ENCODE peak calls at places on chromosomes 16 and 17, in five cellular contexts. U is BE2C; I is cardiac muscle cell; K is CD8-positive, alpha-beta T cell; G is gastrocnemius medialis. C is an unnamed sample.

GRCh38 chr17:59093702-59094231 is 12.9 kb downstream of the TRIM37 start:
- DNase-seq in K (no peak), I (peak), U (peak), G (peak), C (no peak)

GRCh38 chr17:65290041-65290440 is 152.9 kb downstream of the RGS9 start:
- DNase-seq in I (no peak), G (no peak), U (no peak), K (no peak), C (no peak)

GRCh38 chr17:28086519-28086918 is 44.0 kb downstream of the NLK start:
- DNase-seq in K (no peak), U (no peak), G (no peak), I (no peak), C (no peak)

GRCh38 chr17:20066253-20066652 is 57.1 kb downstream of the SPECC1 start:
- DNase-seq in U (no peak), G (peak), I (peak), K (no peak), C (no peak)

GRCh38 chr16:75074920-75075687 is 41.5 kb downstream of the LDHD start:
- DNase-seq in I (peak), G (no peak), U (no peak), K (peak), C (no peak)

GRCh38 chr17:76542984-76543383 is 3.1 kb downstream of the PRCD start:
- DNase-seq in U (peak), K (no peak), G (no peak), I (no peak), C (no peak)

GRCh38 chr16:50948268-50948667 is 202.8 kb downstream of the SALL1 start:
- DNase-seq in G (no peak), K (no peak), U (no peak), I (no peak), C (no peak)

GRCh38 chr16:67249178-67249759 is 490 bp downstream of the SLC9A5 start:
- DNase-seq in G (no peak), U (no peak), K (no peak), I (no peak), C (no peak)

GRCh38 chr16:88442811-88443576 is 10.1 kb upstream of the ZFPM1 start:
- DNase-seq in K (peak), G (peak), I (peak), U (peak), C (peak)

DNA sequence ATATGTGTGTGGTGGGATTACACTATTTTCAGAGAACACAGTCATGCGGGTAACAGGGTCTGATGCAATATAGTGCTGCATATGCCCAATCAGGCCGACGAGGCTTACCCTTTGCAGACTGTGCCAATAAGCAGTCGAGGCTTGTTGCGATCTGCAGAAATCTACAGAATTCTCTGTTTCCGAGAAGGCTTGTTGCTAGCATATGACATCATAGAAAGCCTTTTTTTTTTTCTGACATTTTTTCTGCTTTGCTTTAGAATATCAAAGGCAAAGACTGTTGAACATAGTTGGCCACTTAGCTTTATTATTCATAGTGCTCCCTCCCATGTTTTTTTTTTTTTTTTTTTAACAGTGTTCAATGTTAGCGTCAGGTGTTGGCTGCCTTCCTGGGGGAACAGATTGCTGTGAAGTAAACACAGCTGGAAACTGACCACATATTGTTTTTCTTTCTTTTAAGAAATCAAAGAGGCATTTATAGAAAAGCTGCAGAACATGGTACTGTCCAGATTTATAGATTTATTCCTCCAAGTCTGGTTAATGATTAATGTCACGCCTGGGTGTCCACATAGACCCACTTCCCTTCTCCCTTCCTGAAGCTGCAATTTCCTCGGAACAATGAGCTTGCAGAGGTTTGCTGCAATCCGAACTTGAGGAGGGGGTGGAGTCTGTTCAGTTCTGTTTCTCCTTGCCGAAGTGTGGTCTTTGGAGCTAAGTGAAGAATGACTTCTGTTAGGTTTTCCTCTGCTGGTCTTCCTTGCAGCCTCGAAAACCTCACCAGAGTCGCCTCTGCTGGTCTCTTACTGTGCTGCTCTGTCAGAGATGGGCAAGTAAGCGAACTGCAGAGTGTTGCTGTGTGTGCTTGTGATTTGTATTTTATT is 87.3 kb downstream of the MAP2K6 start:
- DNase-seq in I (peak), K (no peak), G (peak), U (no peak), C (no peak)
- TF ChIP-seq CTCF in I (no peak), K (no peak), G (no peak), U (no peak), C (no peak)

GRCh38 chr17:78787444-78787843 is 5.4 kb upstream of the CYTH1 start:
- DNase-seq in U (no peak), I (no peak), G (peak), K (no peak), C (no peak)
- TF ChIP-seq CTCF in U (no peak), I (no peak), G (no peak), K (no peak), C (no peak)

DNA sequence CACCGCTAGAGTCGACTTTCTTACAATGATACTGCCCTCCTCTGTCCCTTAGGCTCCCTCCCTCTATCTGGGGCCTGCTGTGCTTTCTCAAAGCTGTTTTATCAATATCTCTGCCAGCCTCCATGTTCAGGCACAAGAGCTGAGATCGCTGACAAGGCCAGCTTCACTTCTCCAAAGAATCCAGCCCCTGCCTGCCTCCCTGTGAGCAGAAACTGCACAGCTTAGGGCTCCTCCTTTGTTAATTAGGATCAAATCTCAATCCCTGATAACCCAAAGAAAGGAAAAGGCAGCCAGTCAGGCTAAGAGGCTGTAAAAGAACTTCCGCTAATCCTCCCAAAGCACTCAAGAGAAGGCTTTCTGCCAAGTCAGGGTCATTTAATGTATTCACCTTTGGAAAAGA is 616.0 kb upstream of the CDH11 start:
- DNase-seq in I (peak), U (peak), K (no peak), G (no peak), C (no peak)
- TF ChIP-seq CTCF in I (peak), U (no peak), K (no peak), G (no peak), C (no peak)

GRCh38 chr17:81397314-81398169 is 2.3 kb downstream of the BAHCC1 start:
- DNase-seq in U (peak), K (no peak), I (peak), G (no peak), C (peak)
- TF ChIP-seq CTCF in U (peak), K (no peak), I (peak), G (no peak), C (peak)

GRCh38 chr16:82580293-82580900 is 46.4 kb upstream of the CDH13 start:
- DNase-seq in U (no peak), I (peak), K (no peak), G (peak), C (no peak)
- TF ChIP-seq CTCF in U (no peak), I (peak), K (no peak), G (peak), C (peak)

GRCh38 chr17:5794881-5795486 is 210.7 kb upstream of the NLRP1 start:
- DNase-seq in I (no peak), G (no peak), U (no peak), K (no peak), C (no peak)

GRCh38 chr17:5800131-5800530 is 215.8 kb upstream of the NLRP1 start:
- DNase-seq in U (no peak), K (no peak), G (no peak), I (no peak), C (no peak)

GRCh38 chr17:5800646-5801045 is 216.3 kb upstream of the NLRP1 start:
- DNase-seq in U (no peak), K (no peak), G (no peak), I (no peak), C (no peak)

GRCh38 chr17:5798104-5798503 is 213.8 kb upstream of the NLRP1 start:
- DNase-seq in U (no peak), G (no peak), K (no peak), I (no peak), C (no peak)

DNA sequence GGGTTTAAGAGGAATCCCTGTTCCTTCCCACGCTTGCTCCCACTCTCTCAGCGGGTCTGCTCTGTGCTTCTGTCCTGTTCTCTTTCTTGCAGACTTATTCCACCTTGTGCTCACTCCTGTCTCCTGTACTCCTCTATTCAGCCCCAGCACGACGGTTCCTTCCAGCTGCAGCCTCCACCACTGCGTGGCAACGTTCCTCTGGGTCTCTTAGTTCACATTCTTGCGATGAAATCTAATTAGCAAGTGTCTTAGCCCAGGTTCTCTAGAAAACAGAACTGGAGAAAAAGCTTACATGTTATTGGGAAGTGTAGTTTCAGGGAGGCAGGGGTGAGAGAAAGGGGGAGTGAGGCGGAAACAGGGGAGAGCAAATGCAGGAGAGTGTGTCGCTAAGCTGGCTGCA is 213.1 kb upstream of the NLRP1 start:
- DNase-seq in U (no peak), K (no peak), I (no peak), G (no peak), C (no peak)
- TF ChIP-seq CTCF in U (no peak), K (no peak), I (no peak), G (no peak), C (no peak)

DNA sequence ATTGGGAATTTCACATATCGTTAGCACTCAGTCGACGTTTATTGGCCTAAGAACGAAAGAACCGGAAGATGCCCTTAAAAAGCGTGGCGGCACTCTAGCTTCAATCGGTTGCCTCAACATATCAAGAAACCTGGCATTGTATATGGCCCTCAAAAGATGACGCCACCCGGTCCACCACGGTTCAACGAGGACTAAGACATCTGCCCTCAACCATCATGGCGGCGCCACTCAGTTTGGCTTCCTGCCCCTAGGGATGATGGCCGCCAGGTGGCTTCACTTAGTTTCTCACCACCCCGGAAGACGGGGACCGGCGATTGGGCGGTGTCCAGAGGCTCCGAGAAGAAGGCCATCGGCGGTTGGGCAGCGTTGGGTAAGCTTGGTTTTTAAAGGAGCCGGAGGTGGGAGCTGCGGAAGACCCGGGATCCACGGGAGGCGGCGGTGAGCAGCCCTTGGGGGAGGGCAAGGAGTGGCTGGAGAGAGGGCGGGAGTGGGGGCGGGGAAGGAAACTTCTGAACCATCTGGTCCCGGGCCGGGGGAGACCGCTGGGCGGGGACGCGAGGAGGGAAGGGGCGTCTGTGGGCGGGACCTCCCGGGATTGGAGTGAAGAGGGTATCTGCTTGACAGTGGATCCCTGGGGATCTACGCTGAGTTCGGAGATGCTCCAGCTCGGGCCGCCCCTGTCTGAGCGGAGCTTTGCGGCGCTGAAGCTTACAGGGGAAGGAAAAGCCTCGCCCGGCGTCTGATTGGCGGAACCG is at the start of gene PRR14:
- DNase-seq in I (peak), U (peak), K (peak), G (peak), C (peak)
- TF ChIP-seq CTCF in I (no peak), U (peak), K (no peak), G (peak), C (peak)

DNA sequence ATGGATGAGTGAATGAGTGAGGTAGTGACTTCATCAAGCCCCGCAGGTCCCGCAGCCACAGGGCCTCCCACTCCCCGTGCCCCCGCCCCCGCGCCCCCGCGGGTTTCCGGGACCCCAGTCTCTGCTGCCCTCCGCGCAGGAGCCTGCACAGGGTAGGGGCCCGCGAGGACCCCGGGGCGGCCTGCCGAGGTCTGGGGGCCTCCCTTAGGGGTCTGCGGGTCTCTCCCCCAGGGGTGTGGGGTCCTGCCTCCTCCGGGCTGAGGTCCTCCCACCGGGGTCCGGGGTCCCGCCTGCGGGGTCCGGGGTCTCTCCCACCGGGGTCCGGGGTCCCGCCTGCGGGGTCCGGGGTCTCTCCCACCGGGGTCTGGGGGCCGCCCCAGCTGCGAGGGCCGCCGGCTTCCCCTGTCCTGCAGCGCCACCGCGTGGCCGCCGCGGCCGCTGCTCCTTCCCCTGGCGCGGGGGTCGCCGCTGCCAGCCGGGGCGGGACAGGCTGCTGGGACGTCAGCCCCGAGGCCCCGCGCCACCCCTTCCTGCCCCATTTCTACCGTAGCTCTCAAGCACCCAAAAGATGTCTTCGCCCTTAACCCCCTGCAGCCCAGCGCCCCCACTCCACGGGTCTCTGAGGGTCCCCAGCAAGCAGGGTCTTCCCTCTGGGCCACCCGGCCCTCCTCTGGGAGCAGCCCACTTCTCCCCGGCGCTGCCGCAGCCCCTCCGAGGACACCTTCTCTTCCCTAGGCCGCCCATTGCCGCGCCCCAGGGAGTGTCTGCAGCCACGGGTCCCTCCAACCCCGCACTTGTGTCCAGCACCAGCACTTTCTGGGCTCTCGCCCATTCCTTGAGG is 10.4 kb upstream of the CHMP6 start:
- DNase-seq in K (no peak), U (peak), I (no peak), G (no peak), C (no peak)
- TF ChIP-seq CTCF in K (peak), U (peak), I (peak), G (peak), C (peak)

GRCh38 chr17:67970783-67971182 is 25.5 kb downstream of the C17orf58 start:
- DNase-seq in I (no peak), K (no peak), U (no peak), G (no peak), C (no peak)
- TF ChIP-seq CTCF in I (no peak), K (no peak), U (no peak), G (no peak), C (no peak)

C was measured in type B pancreatic cell.